ENCODE peak calls at places on chromosomes 2 and 18, in six cellular contexts. Q, C, X, E, F and D are unnamed samples.

GRCh38 chr2:150919899-150920298 is 341.8 kb downstream of the RBM43 start:
- DNase-seq in Q (no peak), F (no peak), E (peak), C (no peak), X (no peak), D (no peak)

GRCh38 chr18:8477615-8478014 is 131.6 kb upstream of the RAB12 start:
- DNase-seq in F (no peak), C (no peak), X (no peak), E (no peak), Q (no peak), D (no peak)

GRCh38 chr18:37322497-37323035 is 243.0 kb downstream of the CELF4 start:
- DNase-seq in Q (peak), X (no peak), F (peak), C (peak), E (peak), D (no peak)

GRCh38 chr18:44502790-44503189 is 177.9 kb upstream of the SETBP1 start:
- DNase-seq in E (no peak), X (no peak), Q (no peak), F (no peak), C (no peak), D (no peak)

GRCh38 chr2:236747426-236747825 is 177.8 kb downstream of the ACKR3 start:
- DNase-seq in C (no peak), X (no peak), Q (peak), E (no peak), F (no peak), D (no peak)

GRCh38 chr2:109475531-109476210 is 138.1 kb downstream of the SEPTIN10 start:
- DNase-seq in Q (no peak), X (no peak), E (peak), C (no peak), F (peak), D (no peak)

GRCh38 chr18:55543130-55543704 is 44.8 kb downstream of the TCF4 start:
- DNase-seq in Q (no peak), F (no peak), E (no peak), C (no peak), X (no peak), D (no peak)

GRCh38 chr2:129377078-129377469 is 602.4 kb upstream of the RAB6C start:
- DNase-seq in Q (no peak), F (no peak), E (no peak), C (no peak), X (no peak), D (no peak)

GRCh38 chr2:602571-603366 is 74.4 kb downstream of the TMEM18 start:
- DNase-seq in E (no peak), F (no peak), X (no peak), C (no peak), Q (no peak), D (no peak)

GRCh38 chr2:160666019-160666676 is 172.5 kb upstream of the RBMS1 start:
- DNase-seq in F (peak), E (peak), X (peak), Q (no peak), C (no peak), D (no peak)

GRCh38 chr2:239169311-239170048 is 231.3 kb downstream of the HDAC4 start:
- DNase-seq in Q (no peak), E (no peak), X (no peak), F (no peak), C (no peak), D (no peak)

GRCh38 chr2:201618744-201619654 is 24.3 kb downstream of the TMEM237 start:
- DNase-seq in X (no peak), E (peak), F (peak), Q (peak), C (no peak), D (peak)

GRCh38 chr2:2683581-2683980 is 352.5 kb upstream of the MYT1L start:
- DNase-seq in F (no peak), X (no peak), Q (no peak), E (no peak), C (no peak), D (no peak)

GRCh38 chr18:51561821-51562220 is 364.3 kb upstream of the MEX3C start:
- DNase-seq in X (no peak), Q (peak), E (no peak), C (no peak), F (peak), D (no peak)

GRCh38 chr2:1675633-1676032 is 68.7 kb downstream of the PXDN start:
- DNase-seq in X (no peak), F (peak), Q (no peak), C (no peak), E (peak), D (no peak)

GRCh38 chr2:170361359-170361936 is 183.5 kb downstream of the MYO3B start:
- DNase-seq in C (peak), F (peak), X (peak), Q (peak), E (peak), D (no peak)

GRCh38 chr18:32048507-32049091 is 30.0 kb downstream of the RNF125 start:
- DNase-seq in E (no peak), C (no peak), X (peak), F (peak), Q (peak), D (no peak)
- H3K27ac ChIP-seq in E (no peak), C (no peak), X (peak), F (no peak), Q (no peak), D (peak)

DNA sequence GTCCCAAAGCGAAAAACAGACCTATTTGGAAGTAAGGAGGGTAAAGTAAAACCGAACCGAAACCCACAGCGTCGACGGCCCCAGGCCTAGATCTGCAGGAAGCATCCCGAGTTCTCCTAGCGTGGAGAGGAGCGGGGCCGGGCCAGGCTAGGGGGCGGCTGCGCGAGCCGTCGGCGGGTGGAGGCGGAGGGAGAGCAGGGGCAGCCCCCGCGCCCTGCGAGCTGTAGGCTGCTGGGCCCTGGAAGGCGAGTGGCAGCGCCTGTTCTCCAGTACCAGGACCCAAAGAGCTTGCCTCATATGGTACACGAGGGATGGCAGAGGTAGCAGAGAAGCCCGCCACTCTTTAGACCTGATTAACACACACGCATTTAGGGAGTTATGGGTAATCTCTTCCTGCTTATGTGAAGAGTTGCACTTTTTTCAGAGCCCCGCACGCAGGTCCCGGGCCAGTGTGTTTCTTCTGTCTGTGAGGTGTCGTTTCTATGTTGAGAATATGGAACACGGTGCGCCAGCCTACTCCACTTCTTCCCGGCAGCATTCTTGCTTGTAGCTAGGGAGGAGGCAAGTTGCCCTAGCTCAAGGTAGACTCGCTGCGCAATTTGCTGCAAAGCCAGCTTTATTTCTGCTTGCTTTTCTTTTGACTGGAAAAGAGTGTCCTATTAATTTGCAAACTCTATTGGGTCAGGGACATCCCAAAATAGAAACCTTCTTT is 71.1 kb downstream of the ARHGEF33 start:
- DNase-seq in E (no peak), F (no peak), Q (no peak), C (no peak), X (no peak), D (no peak)
- H3K27ac ChIP-seq in E (no peak), F (no peak), Q (no peak), C (no peak), X (no peak), D (no peak)

GRCh38 chr2:219207254-219207883 is 787 bp downstream of the ZFAND2B start:
- DNase-seq in X (no peak), C (no peak), Q (no peak), F (no peak), E (no peak), D (no peak)
- H3K27ac ChIP-seq in X (no peak), C (peak), Q (peak), F (peak), E (peak), D (peak)

GRCh38 chr2:134324942-134325341 is 71.1 kb downstream of the MGAT5 start:
- DNase-seq in E (no peak), F (no peak), C (no peak), X (peak), Q (no peak), D (no peak)

GRCh38 chr2:134323777-134324176 is 69.9 kb downstream of the MGAT5 start:
- DNase-seq in E (no peak), F (no peak), X (no peak), Q (no peak), C (no peak), D (no peak)

GRCh38 chr2:134327367-134327766 is 73.5 kb downstream of the MGAT5 start:
- DNase-seq in Q (no peak), E (no peak), C (no peak), F (peak), X (no peak), D (no peak)

GRCh38 chr2:134320930-134321329 is 67.1 kb downstream of the MGAT5 start:
- DNase-seq in C (no peak), Q (no peak), X (no peak), E (no peak), F (no peak), D (no peak)

DNA sequence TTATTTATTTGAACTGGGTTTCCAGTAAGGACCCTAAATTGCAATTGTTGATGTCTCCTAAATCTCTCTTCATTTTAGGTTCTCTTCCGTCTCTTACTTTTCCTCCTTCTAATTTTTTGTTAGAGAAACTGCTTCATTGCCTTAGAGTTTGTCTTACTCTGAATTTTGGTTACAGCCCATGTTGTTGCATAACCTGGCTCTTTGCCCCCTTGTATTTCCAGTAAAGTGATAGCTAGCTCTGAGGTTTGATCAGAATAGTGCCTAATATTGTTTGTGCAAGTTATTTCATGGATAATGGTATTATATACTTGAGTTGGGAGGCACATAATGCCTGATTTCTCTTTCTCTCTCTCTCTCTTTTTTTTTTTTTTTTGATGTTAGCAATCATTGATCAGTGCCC is 71.8 kb downstream of the MGAT5 start:
- DNase-seq in E (no peak), C (no peak), Q (no peak), F (no peak), X (no peak), D (no peak)
- H3K27ac ChIP-seq in E (no peak), C (no peak), Q (no peak), F (no peak), X (no peak), D (no peak)

DNA sequence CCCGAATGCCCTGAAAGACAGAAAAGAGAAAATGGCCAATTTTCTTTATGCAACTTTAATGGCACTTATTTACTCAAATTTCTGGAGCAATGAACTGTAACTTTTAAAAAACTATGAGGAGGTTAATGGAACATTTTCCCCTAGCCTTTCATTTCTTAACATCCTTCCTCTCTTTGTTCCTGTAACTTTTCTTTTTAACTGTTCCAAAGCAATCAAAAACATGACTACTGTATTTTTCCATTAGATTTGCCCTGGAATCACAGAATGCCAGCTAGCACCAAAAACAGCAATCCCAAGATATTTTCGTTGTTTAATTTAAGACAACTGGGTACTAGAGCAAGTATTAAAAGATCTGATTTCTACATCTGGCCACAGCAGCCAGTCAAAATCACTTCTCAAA is 3.8 kb downstream of the STARD7 start:
- DNase-seq in E (no peak), C (no peak), X (no peak), Q (no peak), F (no peak), D (no peak)
- H3K27ac ChIP-seq in E (peak), C (peak), X (no peak), Q (peak), F (no peak), D (peak)

GRCh38 chr2:157218911-157219310 is 38.6 kb upstream of the GALNT5 start:
- DNase-seq in E (no peak), X (no peak), C (no peak), F (no peak), Q (no peak), D (no peak)
- H3K27ac ChIP-seq in E (no peak), X (no peak), C (no peak), F (peak), Q (no peak), D (no peak)

GRCh38 chr2:152518016-152518415 is 183.0 kb downstream of the FMNL2 start:
- DNase-seq in C (no peak), X (no peak), Q (no peak), E (no peak), F (no peak), D (no peak)

GRCh38 chr2:152520759-152521158 is 185.8 kb downstream of the FMNL2 start:
- DNase-seq in F (no peak), Q (no peak), E (no peak), X (no peak), C (no peak), D (no peak)

GRCh38 chr2:152519581-152519952 is 184.6 kb downstream of the FMNL2 start:
- DNase-seq in F (no peak), E (no peak), X (no peak), Q (no peak), C (no peak), D (no peak)

GRCh38 chr2:152523091-152523490 is 188.1 kb downstream of the FMNL2 start:
- DNase-seq in E (peak), C (no peak), F (no peak), X (no peak), Q (no peak), D (no peak)

DNA sequence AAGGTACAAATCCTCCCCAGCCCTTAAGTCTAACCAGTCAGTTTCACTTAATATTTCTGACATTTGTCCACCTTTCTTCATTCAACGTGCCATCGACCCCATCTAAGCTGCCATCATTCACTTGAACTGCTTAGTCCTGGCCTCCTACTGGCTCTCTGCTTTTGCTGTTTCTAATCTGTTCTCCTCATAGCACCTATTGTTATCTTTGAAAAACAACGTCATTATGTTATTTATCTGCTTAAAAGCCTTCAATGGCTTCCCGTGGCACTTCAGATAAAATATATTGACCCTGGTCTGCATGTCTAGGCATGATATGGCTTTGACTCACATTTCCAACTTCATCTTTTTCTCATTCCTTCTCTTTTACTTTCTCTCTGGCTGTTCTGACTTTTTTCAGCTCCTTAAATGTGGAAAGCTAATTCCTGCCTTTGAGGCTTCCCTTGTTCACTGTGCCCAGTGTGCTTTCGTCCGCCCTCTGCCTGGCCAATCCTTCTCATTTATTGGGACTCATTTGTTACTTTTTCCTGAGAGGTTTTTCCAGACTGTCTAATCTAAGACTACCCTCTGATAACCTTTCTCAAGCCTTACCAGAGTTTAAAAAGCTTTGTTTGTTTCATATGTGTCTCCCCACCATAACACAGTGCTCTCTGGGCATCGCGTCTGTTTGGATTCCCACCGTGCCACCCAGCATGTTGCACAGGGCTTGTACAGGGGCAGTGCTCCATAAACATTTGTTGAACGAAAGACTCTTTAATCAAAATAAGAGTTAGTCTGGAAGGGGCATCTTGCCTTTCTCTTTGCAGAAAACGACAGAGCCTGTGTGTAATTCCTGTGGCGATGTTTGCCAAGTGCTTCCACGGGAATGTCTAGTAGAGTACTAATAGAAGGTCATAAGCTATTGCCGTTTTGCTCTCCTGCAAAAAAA is 183.9 kb downstream of the FMNL2 start:
- DNase-seq in X (no peak), C (peak), Q (peak), F (no peak), E (no peak), D (no peak)
- H3K27ac ChIP-seq in X (no peak), C (no peak), Q (no peak), F (peak), E (no peak), D (peak)

GRCh38 chr2:190179754-190180312 is 117.3 kb upstream of the MSTN start:
- DNase-seq in Q (no peak), E (no peak), F (no peak), C (no peak), X (no peak), D (no peak)
- H3K27ac ChIP-seq in Q (peak), E (no peak), F (no peak), C (no peak), X (no peak), D (peak)

GRCh38 chr2:72128059-72128842 is 19.4 kb downstream of the CYP26B1 start:
- DNase-seq in E (no peak), X (no peak), F (no peak), Q (no peak), C (peak), D (no peak)

GRCh38 chr2:72128843-72129227 is 18.8 kb downstream of the CYP26B1 start:
- DNase-seq in E (no peak), C (peak), Q (no peak), F (no peak), X (no peak), D (no peak)

GRCh38 chr2:72126186-72127100 is 21.2 kb downstream of the CYP26B1 start:
- DNase-seq in Q (no peak), C (peak), X (no peak), F (no peak), E (no peak), D (no peak)

GRCh38 chr2:72129676-72130340 is 17.9 kb downstream of the CYP26B1 start:
- DNase-seq in C (peak), E (peak), X (no peak), F (peak), Q (peak), D (no peak)

DNA sequence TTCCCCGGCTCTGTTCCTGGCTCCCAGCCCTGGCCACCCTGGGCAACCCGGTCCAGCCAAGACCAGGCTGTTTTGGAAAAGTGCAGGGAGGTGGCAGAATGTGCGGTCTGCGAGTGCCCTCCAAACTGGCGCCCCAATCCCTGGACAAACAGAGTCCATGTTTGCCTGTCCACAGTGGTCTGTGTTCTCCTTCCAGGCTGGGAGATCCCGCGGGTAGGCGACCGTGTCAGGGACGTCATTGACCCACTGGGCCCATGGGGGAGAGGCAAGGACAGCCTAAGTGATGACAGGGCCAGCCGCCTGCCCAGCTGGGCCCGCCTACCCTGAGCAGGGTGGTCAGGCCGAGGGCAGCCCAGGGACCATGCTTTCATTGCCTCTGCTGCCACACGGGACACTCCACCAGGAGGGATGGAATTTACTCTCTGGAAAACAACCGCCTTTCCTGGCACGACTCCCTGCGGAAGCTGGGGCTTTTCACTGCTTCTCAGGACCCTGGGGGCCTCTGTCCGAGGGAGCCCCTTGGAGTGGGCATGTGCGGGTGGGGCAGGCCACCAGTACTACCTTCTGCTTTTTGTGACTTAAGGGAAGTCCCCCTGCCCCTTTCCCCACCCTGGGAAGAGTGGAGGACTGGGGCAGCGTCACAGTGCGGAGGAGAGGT is 20.1 kb downstream of the CYP26B1 start:
- DNase-seq in C (peak), E (no peak), F (no peak), Q (peak), X (no peak), D (no peak)
- H3K27ac ChIP-seq in C (no peak), E (no peak), F (no peak), Q (no peak), X (no peak), D (no peak)

GRCh38 chr2:8821276-8822217 is 15.9 kb downstream of the KIDINS220 start:
- DNase-seq in Q (peak), C (no peak), X (no peak), E (peak), F (peak), D (no peak)
- H3K27ac ChIP-seq in Q (no peak), C (no peak), X (no peak), E (no peak), F (peak), D (no peak)